ENCODE peak calls at places on chromosomes 12 and 14, in six cellular contexts. D is sigmoid colon, K is left ventricle myocardium inferior, U is IMR-90, V is mesothelial cell of epicardium, T is AG10803. Q is an unnamed sample.

GRCh38 chr12:76127588-76127987 is 43.1 kb upstream of the NAP1L1 start:
- DNase-seq in D (no peak), K (no peak), U (no peak), V (no peak), T (no peak), Q (no peak)

GRCh38 chr12:93567174-93567573 is 5.3 kb upstream of the SOCS2 start:
- DNase-seq in D (no peak), K (no peak), U (no peak), V (no peak), T (peak; percentile 66), Q (no peak)

GRCh38 chr12:11949738-11950403 is 120.9 kb upstream of the BCL2L14 start:
- DNase-seq in D (no peak), K (no peak), U (no peak), V (no peak), T (no peak), Q (no peak)

GRCh38 chr12:92032101-92032500 is 113.5 kb downstream of the BTG1 start:
- DNase-seq in D (no peak), K (no peak), U (no peak), V (no peak), T (no peak), Q (no peak)

GRCh38 chr14:101509730-101510371 is 51.4 kb upstream of the DIO3 start:
- DNase-seq in D (peak; percentile 36), K (peak; percentile 6), U (no peak), V (no peak), T (no peak), Q (no peak)

GRCh38 chr12:46214668-46215429 is 54.0 kb downstream of the SLC38A1 start:
- DNase-seq in D (no peak), K (no peak), U (peak; percentile 36), V (no peak), T (peak; percentile 6), Q (no peak)

GRCh38 chr14:75258079-75258802 is 20.4 kb upstream of the FOS start:
- DNase-seq in D (peak; percentile 91), K (no peak), U (peak; percentile 59), V (no peak), T (peak; percentile 93), Q (peak; percentile 82)

GRCh38 chr12:4444031-4444430 is 1.6 kb downstream of the FGF6 start:
- DNase-seq in D (no peak), K (no peak), U (no peak), V (no peak), T (no peak), Q (no peak)

GRCh38 chr12:4024701-4025419 is 151.7 kb upstream of the PARP11 start:
- DNase-seq in D (no peak), K (no peak), U (no peak), V (no peak), T (no peak), Q (no peak)

GRCh38 chr12:57543666-57544065 is 3.3 kb downstream of the DCTN2 start:
- DNase-seq in D (no peak), K (no peak), U (peak; percentile 18), V (no peak), T (no peak), Q (no peak)

GRCh38 chr12:51083140-51083833 is at the start of gene CSRNP2:
- DNase-seq in D (peak; percentile 99), K (peak; percentile 98), U (peak; percentile 93), V (peak; percentile 89), T (peak; percentile 95), Q (peak; percentile 88)

GRCh38 chr14:29216774-29217232 is 450.2 kb downstream of the FOXG1 start:
- DNase-seq in D (no peak), K (no peak), U (no peak), V (no peak), T (no peak), Q (no peak)

GRCh38 chr12:29796823-29797263 is 13.1 kb upstream of the TMTC1 start:
- DNase-seq in D (peak; percentile 71), K (no peak), U (peak; percentile 97), V (no peak), T (peak; percentile 65), Q (peak; percentile 82)

GRCh38 chr14:50974118-50974517 is 29.8 kb upstream of the PYGL start:
- DNase-seq in D (no peak), K (no peak), U (no peak), V (no peak), T (no peak), Q (no peak)

GRCh38 chr12:45369065-45369464 is 153.2 kb downstream of the ANO6 start:
- DNase-seq in D (no peak), K (no peak), U (peak; percentile 83), V (no peak), T (peak; percentile 34), Q (no peak)

GRCh38 chr14:53953828-53954550 is 2.6 kb downstream of the BMP4 start:
- DNase-seq in D (peak; percentile 82), K (peak; percentile 38), U (peak; percentile 29), V (peak; percentile 22), T (peak; percentile 15), Q (no peak)

GRCh38 chr14:52730708-52731111 is 744 bp downstream of the STYX start:
- DNase-seq in D (no peak), K (no peak), U (no peak), V (no peak), T (peak; percentile 11), Q (no peak)

GRCh38 chr14:50619569-50620141 is 48.5 kb downstream of the SAV1 start:
- DNase-seq in D (no peak), K (no peak), U (peak; percentile 65), V (no peak), T (peak; percentile 51), Q (no peak)

GRCh38 chr14:60356921-60357550 is 108.0 kb downstream of the PPM1A start:
- DNase-seq in D (no peak), K (no peak), U (no peak), V (no peak), T (no peak), Q (no peak)

GRCh38 chr12:81128930-81129554 is 51.2 kb downstream of the ACSS3 start:
- DNase-seq in D (no peak), K (no peak), U (peak; percentile 43), V (no peak), T (peak; percentile 51), Q (peak; percentile 11)

GRCh38 chr14:35343709-35344474 is 51.7 kb downstream of the PSMA6 start:
- DNase-seq in D (peak; percentile 67), K (no peak), U (no peak), V (no peak), T (no peak), Q (no peak)

GRCh38 chr12:70314145-70314544 is 51.9 kb upstream of the KCNMB4 start:
- DNase-seq in D (no peak), K (no peak), U (no peak), V (no peak), T (no peak), Q (no peak)

GRCh38 chr14:49428076-49428475 is 158.1 kb downstream of the RPS29 start:
- DNase-seq in D (no peak), K (no peak), U (no peak), V (no peak), T (no peak), Q (no peak)

GRCh38 chr12:111819191-111820158 is 22.6 kb upstream of the MAPKAPK5 start:
- DNase-seq in D (no peak), K (no peak), U (no peak), V (no peak), T (no peak), Q (no peak)

GRCh38 chr12:122992386-122992785 is 11.9 kb downstream of the ARL6IP4 start:
- DNase-seq in D (no peak), K (no peak), U (no peak), V (no peak), T (no peak), Q (no peak)

GRCh38 chr12:58443273-58443980 is 476.9 kb downstream of the LRIG3 start:
- DNase-seq in D (no peak), K (no peak), U (peak; percentile 13), V (no peak), T (peak; percentile 18), Q (no peak)

GRCh38 chr12:32907166-32907565 is 10.6 kb upstream of the PKP2 start:
- DNase-seq in D (no peak), K (no peak), U (no peak), V (no peak), T (no peak), Q (no peak)

GRCh38 chr12:47970843-47971242 is 7.4 kb downstream of the TMEM106C start:
- DNase-seq in D (no peak), K (no peak), U (no peak), V (no peak), T (no peak), Q (no peak)

GRCh38 chr12:124358572-124358971 is 63.7 kb downstream of the RFLNA start:
- DNase-seq in D (no peak), K (no peak), U (no peak), V (no peak), T (no peak), Q (no peak)

DNA sequence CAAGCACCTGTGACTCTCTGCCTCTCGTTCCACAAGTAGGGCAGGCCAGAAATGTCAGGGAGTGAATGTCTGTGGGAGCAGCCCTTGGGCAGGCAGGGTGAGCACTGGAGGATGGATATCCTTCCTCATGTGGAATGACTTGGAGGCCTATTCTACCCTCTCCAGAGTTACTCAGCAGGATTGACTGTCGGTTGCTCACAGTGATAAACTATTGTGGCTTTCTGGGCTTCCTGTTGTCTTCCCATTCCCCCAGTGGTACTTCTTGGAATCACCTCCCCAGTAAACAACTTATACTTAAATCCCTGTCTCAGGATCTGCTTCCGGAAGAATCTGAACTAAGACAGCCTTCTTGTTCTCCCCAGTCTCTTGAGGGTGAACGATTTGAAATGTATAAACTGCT is 79.6 kb upstream of the MANSC4 start:
- DNase-seq in D (no peak), K (no peak), U (no peak), V (no peak), T (no peak), Q (no peak)
- TF ChIP-seq CTCF in D (no peak), K (no peak), U (no peak), V (no peak), T (no peak), Q (no peak)

GRCh38 chr12:100345020-100345767 is 11.7 kb upstream of the SLC17A8 start:
- DNase-seq in D (no peak), K (no peak), U (no peak), V (no peak), T (no peak), Q (no peak)

GRCh38 chr12:100346660-100347059 is 10.2 kb upstream of the SLC17A8 start:
- DNase-seq in D (no peak), K (no peak), U (peak; percentile 39), V (no peak), T (no peak), Q (no peak)

GRCh38 chr12:100348657-100349454 is 8.0 kb upstream of the SLC17A8 start:
- DNase-seq in D (no peak), K (no peak), U (peak; percentile 38), V (no peak), T (peak; percentile 25), Q (no peak)
- TF ChIP-seq CTCF in D (peak; percentile 39), K (peak; percentile 54), U (peak; percentile 61), V (peak; percentile 18), T (peak; percentile 44), Q (peak; percentile 21)

GRCh38 chr12:108657130-108657745 is 23.5 kb upstream of the SELPLG start:
- DNase-seq in D (no peak), K (no peak), U (no peak), V (no peak), T (no peak), Q (no peak)
- TF ChIP-seq CTCF in D (no peak), K (no peak), U (no peak), V (no peak), T (no peak), Q (no peak)

GRCh38 chr12:10147714-10148403 is 17.9 kb upstream of the CLEC7A start:
- DNase-seq in D (no peak), K (no peak), U (no peak), V (no peak), T (peak; percentile 35), Q (no peak)

GRCh38 chr12:10140001-10140400 is 10.0 kb upstream of the CLEC7A start:
- DNase-seq in D (no peak), K (no peak), U (peak; percentile 70), V (no peak), T (peak; percentile 70), Q (peak; percentile 25)

GRCh38 chr12:10143205-10143604 is 13.2 kb upstream of the CLEC7A start:
- DNase-seq in D (no peak), K (no peak), U (peak; percentile 62), V (no peak), T (no peak), Q (no peak)
- TF ChIP-seq CTCF in D (no peak), K (no peak), U (no peak), V (no peak), T (no peak), Q (no peak)